ENCODE peak calls at places on chromosomes 4 and X, in five cellular contexts. P is left ventricle myocardium inferior, V is AG04449, T is cerebellar cortex, X is epithelial cell of esophagus. Y is an unnamed sample.
A peak's percentile ranks its signal among the peaks of the same experiment; 100 is the strongest.

GRCh38 chrX:8364369-8365141 is 100.1 kb upstream of the VCX3B start:
- DNase-seq in T (no peak), P (peak; percentile 13), X (peak; percentile 29), V (no peak), Y (no peak)

GRCh38 chr4:138632856-138633255 is 382.7 kb upstream of the NOCT start:
- DNase-seq in P (no peak), X (no peak), T (no peak), V (no peak), Y (no peak)

GRCh38 chrX:17882680-17883079 is 21.6 kb upstream of the RAI2 start:
- DNase-seq in X (peak; percentile 1), V (no peak), T (no peak), P (no peak), Y (no peak)

GRCh38 chr4:23931489-23931830 is 41.6 kb upstream of the PPARGC1A start:
- DNase-seq in X (no peak), P (no peak), T (peak; percentile 48), V (no peak), Y (peak; percentile 59)

GRCh38 chrX:151985955-151986354 is 11.5 kb upstream of the GABRE start:
- DNase-seq in V (peak; percentile 19), X (peak; percentile 60), P (peak; percentile 20), T (no peak), Y (no peak)

GRCh38 chr4:2105559-2105958 is 46.4 kb downstream of the NAT8L start:
- DNase-seq in X (no peak), T (no peak), V (no peak), P (no peak), Y (no peak)

GRCh38 chr4:15037923-15038541 is 35.8 kb downstream of the CPEB2 start:
- DNase-seq in P (no peak), T (no peak), X (no peak), V (peak; percentile 21), Y (no peak)

GRCh38 chr4:41141910-41142309 is 72.4 kb downstream of the APBB2 start:
- DNase-seq in T (no peak), V (no peak), P (no peak), X (peak; percentile 45), Y (no peak)

GRCh38 chrX:132883358-132883908 is 75.0 kb downstream of the HS6ST2 start:
- DNase-seq in P (no peak), X (no peak), T (no peak), V (no peak), Y (no peak)

GRCh38 chrX:72262077-72262476 is 15.0 kb downstream of the RPS4X start:
- DNase-seq in T (no peak), X (no peak), V (no peak), P (no peak), Y (no peak)

GRCh38 chr4:2364654-2365053 is 53.8 kb downstream of the ZFYVE28 start:
- DNase-seq in P (peak; percentile 50), X (peak; percentile 39), V (no peak), T (no peak), Y (no peak)

GRCh38 chr4:94801016-94801415 is 43.3 kb downstream of the BMPR1B start:
- DNase-seq in T (no peak), X (no peak), V (no peak), P (no peak), Y (no peak)

GRCh38 chrX:2710496-2710895 is 19.4 kb downstream of the CD99 start:
- DNase-seq in P (no peak), T (no peak), X (peak; percentile 98), V (no peak), Y (no peak)

GRCh38 chrX:30618160-30618765 is 35.0 kb upstream of the GK start:
- DNase-seq in T (no peak), V (no peak), X (peak; percentile 18), P (no peak), Y (no peak)